ENCODE peak calls at places on chromosomes 11 and 22, in four cellular contexts. B, L, H and E are unnamed samples.

GRCh38 chr11:34243620-34244493 is 114.0 kb downstream of the ABTB2 start:
- DNase-seq in L (no peak), B (no peak), H (peak), E (no peak)

GRCh38 chr11:46600162-46600561 is 6.3 kb upstream of the AMBRA1 start:
- DNase-seq in H (no peak), B (no peak), L (no peak), E (no peak)

GRCh38 chr11:15967166-15967565 is 389.2 kb downstream of the SOX6 start:
- DNase-seq in B (no peak), L (no peak), H (no peak), E (no peak)

GRCh38 chr11:70073188-70073817 is 4.8 kb upstream of the ANO1 start:
- DNase-seq in L (no peak), B (no peak), H (peak), E (peak)

GRCh38 chr11:102513869-102514268 is 16.7 kb downstream of the MMP7 start:
- DNase-seq in B (no peak), L (no peak), H (no peak), E (no peak)

GRCh38 chr11:117096140-117096972 is 1.9 kb downstream of the SIK3 start:
- DNase-seq in B (peak), H (peak), L (peak), E (no peak)

GRCh38 chr22:49910229-49911155 is 7.7 kb downstream of the ALG12 start:
- DNase-seq in B (no peak), L (no peak), H (no peak), E (no peak)

GRCh38 chr11:46726206-46726862 is 7.3 kb downstream of the F2 start:
- DNase-seq in B (no peak), H (no peak), L (no peak), E (no peak)

GRCh38 chr11:89521294-89521693 is 30.1 kb upstream of the NOX4 start:
- DNase-seq in B (no peak), L (no peak), H (no peak), E (no peak)

GRCh38 chr11:63909621-63910506 is 7.1 kb downstream of the RCOR2 start:
- DNase-seq in H (peak), B (no peak), L (no peak), E (no peak)

GRCh38 chr22:29300807-29301601 is 5.4 kb upstream of the GAS2L1 start:
- DNase-seq in B (no peak), H (no peak), L (no peak), E (no peak)

GRCh38 chr11:128678017-128678416 is 15.9 kb upstream of the FLI1 start:
- DNase-seq in L (no peak), H (no peak), B (no peak), E (no peak)

GRCh38 chr11:127492025-127492424 is 491.5 kb upstream of the KIRREL3 start:
- DNase-seq in L (no peak), H (no peak), B (no peak), E (no peak)

GRCh38 chr22:42134033-42135020 is 3.7 kb upstream of the CYP2D6 start:
- DNase-seq in H (no peak), B (no peak), L (no peak), E (no peak)
- H3K27ac ChIP-seq in H (no peak), B (no peak), L (no peak), E (no peak)

GRCh38 chr11:123738374-123738773 is 3.1 kb downstream of the ZNF202 start:
- DNase-seq in H (no peak), B (no peak), L (no peak), E (no peak)

GRCh38 chr11:123741159-123741951 is at the start of gene ZNF202:
- DNase-seq in H (peak), L (peak), B (peak), E (peak)

GRCh38 chr11:123740787-123741158 is 687 bp downstream of the ZNF202 start:
- DNase-seq in L (no peak), B (no peak), H (no peak), E (no peak)

GRCh38 chr11:123742334-123742733 is 874 bp upstream of the ZNF202 start:
- DNase-seq in L (no peak), H (peak), B (no peak), E (no peak)

GRCh38 chr11:123736769-123737168 is 4.7 kb downstream of the ZNF202 start:
- DNase-seq in H (no peak), B (no peak), L (no peak), E (no peak)
- H3K27ac ChIP-seq in H (no peak), B (no peak), L (no peak), E (no peak)

DNA sequence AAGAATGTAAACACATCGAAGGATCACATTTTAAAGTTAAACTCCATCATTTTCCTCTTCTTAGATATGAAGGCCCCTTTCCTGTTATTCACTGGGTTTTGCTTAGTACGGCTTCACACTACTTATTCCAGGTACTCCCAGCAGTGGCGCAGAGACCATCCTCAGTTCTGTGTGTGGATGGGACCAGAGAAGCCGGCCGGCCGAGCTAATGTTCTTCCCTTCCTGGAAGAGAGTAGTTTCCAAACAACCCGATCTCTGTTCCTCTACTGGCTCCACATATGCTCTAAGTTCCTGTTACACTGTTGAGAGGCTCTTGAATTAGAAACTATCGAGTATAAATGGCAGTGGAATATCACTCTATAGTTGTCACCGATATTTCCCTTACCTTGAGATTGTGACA is 684 bp upstream of the NFRKB start:
- DNase-seq in H (no peak), B (no peak), L (no peak), E (no peak)
- H3K27ac ChIP-seq in H (peak), B (peak), L (peak), E (peak)

GRCh38 chr11:701741-702513 is 4.1 kb upstream of the EPS8L2 start:
- DNase-seq in B (no peak), L (no peak), H (no peak), E (no peak)

GRCh38 chr11:702731-703461 is 3.1 kb upstream of the EPS8L2 start:
- DNase-seq in H (no peak), B (no peak), L (no peak), E (peak)

GRCh38 chr11:704799-705645 is 1.0 kb upstream of the EPS8L2 start:
- DNase-seq in H (no peak), L (no peak), B (no peak), E (peak)

GRCh38 chr11:704189-704798 is 1.7 kb upstream of the EPS8L2 start:
- DNase-seq in B (no peak), H (no peak), L (no peak), E (no peak)

DNA sequence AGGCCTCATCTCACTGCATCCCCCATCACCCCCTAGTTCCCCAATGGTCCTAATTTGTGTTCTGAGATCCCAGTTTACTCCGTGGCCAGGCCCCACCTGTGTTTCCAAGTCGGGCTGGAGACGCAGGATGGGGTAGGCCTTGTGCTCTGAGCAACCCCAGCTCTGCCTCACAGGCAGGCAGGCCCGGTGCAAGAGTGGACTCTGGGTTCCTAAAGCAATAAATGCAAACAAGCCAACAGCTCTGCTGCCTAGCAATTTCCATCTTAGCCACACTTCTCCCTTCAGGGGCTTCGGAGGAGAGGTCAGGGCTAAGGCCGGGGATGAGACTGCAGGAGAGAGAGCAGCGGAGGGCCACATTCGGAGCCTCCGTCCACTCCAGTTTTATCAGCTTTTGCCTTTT is 2.5 kb upstream of the EPS8L2 start:
- DNase-seq in L (no peak), B (no peak), H (no peak), E (no peak)
- H3K27ac ChIP-seq in L (no peak), B (no peak), H (no peak), E (peak)

GRCh38 chr11:96215826-96216225 is 127.2 kb downstream of the MAML2 start:
- DNase-seq in L (no peak), H (no peak), B (no peak), E (no peak)

GRCh38 chr11:96214745-96215093 is 128.3 kb downstream of the MAML2 start:
- DNase-seq in B (no peak), L (no peak), H (no peak), E (no peak)

GRCh38 chr11:96215094-96215782 is 127.8 kb downstream of the MAML2 start:
- DNase-seq in H (no peak), B (no peak), L (no peak), E (no peak)

GRCh38 chr11:96211433-96211832 is 131.6 kb downstream of the MAML2 start:
- DNase-seq in L (no peak), B (no peak), H (no peak), E (no peak)

GRCh38 chr11:96213500-96213899 is 129.5 kb downstream of the MAML2 start:
- DNase-seq in H (no peak), L (no peak), B (no peak), E (no peak)
- H3K27ac ChIP-seq in H (no peak), L (no peak), B (no peak), E (no peak)

GRCh38 chr22:34760276-34761008 is 305.5 kb upstream of the ISX start:
- DNase-seq in H (no peak), B (no peak), L (no peak), E (no peak)
- H3K27ac ChIP-seq in H (no peak), B (no peak), L (no peak), E (no peak)